ENCODE peak calls at places on chromosomes 13 and 19, in nine cellular contexts. C is mammary epithelial cell, R is IMR-90, Q is HCT116, O is OCI-LY7, W is PC-3, U is fibroblast of lung, I is neuronal stem cell, Z is trophoblast cell. H is an unnamed sample.
A peak's percentile ranks its signal among the peaks of the same experiment; 100 is the strongest.

GRCh38 chr13:33050161-33050560 is 33.9 kb downstream of the KL start:
- DNase-seq in C (no peak), R (no peak), Q (no peak), O (no peak), W (no peak), U (peak; percentile 10), I (no peak), Z (no peak), H (no peak)

GRCh38 chr13:110127986-110128511 is 178.9 kb downstream of the COL4A1 start:
- DNase-seq in C (no peak), R (peak; percentile 49), Q (no peak), O (no peak), W (peak; percentile 47), U (peak; percentile 85), I (no peak), Z (no peak), H (no peak)

GRCh38 chr13:101648766-101649489 is 196.5 kb downstream of the ITGBL1 start:
- DNase-seq in C (no peak), R (no peak), Q (no peak), O (no peak), W (no peak), U (no peak), I (no peak), Z (no peak), H (no peak)

GRCh38 chr13:100565291-100565690 is 23.3 kb downstream of the GGACT start:
- DNase-seq in C (no peak), R (no peak), Q (no peak), O (no peak), W (no peak), U (no peak), I (no peak), Z (peak; percentile 60), H (no peak)

GRCh38 chr13:101556676-101557121 is 104.2 kb downstream of the ITGBL1 start:
- DNase-seq in C (no peak), R (peak; percentile 7), Q (no peak), O (no peak), W (no peak), U (no peak), I (no peak), Z (no peak), H (no peak)

GRCh38 chr19:8324186-8325050 is 3.1 kb downstream of the RPS28 start:
- DNase-seq in C (no peak), R (no peak), Q (no peak), O (peak; percentile 16), W (peak; percentile 32), U (no peak), I (no peak), Z (no peak), H (no peak)

GRCh38 chr13:51557875-51558604 is 26.2 kb upstream of the WDFY2 start:
- DNase-seq in C (peak; percentile 86), R (peak; percentile 88), Q (no peak), O (no peak), W (peak; percentile 72), U (peak; percentile 91), I (no peak), Z (peak; percentile 66), H (peak; percentile 50)

GRCh38 chr19:51726049-51726448 is 2.3 kb upstream of the HAS1 start:
- DNase-seq in C (peak; percentile 100), R (peak; percentile 41), Q (no peak), O (no peak), W (no peak), U (peak; percentile 77), I (no peak), Z (peak; percentile 23), H (peak; percentile 94)

GRCh38 chr13:26208292-26208691 is 13.8 kb downstream of the RNF6 start:
- DNase-seq in C (no peak), R (no peak), Q (no peak), O (no peak), W (no peak), U (no peak), I (no peak), Z (no peak), H (no peak)

GRCh38 chr13:26197298-26197697 is 24.8 kb downstream of the RNF6 start:
- DNase-seq in C (no peak), R (no peak), Q (no peak), O (no peak), W (no peak), U (no peak), I (no peak), Z (no peak), H (no peak)

GRCh38 chr13:26198116-26198515 is 24.0 kb downstream of the RNF6 start:
- DNase-seq in C (no peak), R (no peak), Q (no peak), O (no peak), W (no peak), U (no peak), I (no peak), Z (no peak), H (no peak)

GRCh38 chr13:26200811-26201210 is 21.3 kb downstream of the RNF6 start:
- DNase-seq in C (no peak), R (no peak), Q (no peak), O (no peak), W (no peak), U (no peak), I (no peak), Z (no peak), H (no peak)

GRCh38 chr13:26202365-26202972 is 19.6 kb downstream of the RNF6 start:
- DNase-seq in C (no peak), R (peak; percentile 64), Q (no peak), O (no peak), W (no peak), U (peak; percentile 70), I (no peak), Z (no peak), H (no peak)
- H3K4me2 ChIP-seq in C (no peak overlapping the region), R (no peak overlapping the region), Q (no peak overlapping the region), O (no peak overlapping the region), W (no peak overlapping the region), U (no peak overlapping the region), I (no peak overlapping the region), Z (no peak overlapping the region), H (no peak overlapping the region)

DNA sequence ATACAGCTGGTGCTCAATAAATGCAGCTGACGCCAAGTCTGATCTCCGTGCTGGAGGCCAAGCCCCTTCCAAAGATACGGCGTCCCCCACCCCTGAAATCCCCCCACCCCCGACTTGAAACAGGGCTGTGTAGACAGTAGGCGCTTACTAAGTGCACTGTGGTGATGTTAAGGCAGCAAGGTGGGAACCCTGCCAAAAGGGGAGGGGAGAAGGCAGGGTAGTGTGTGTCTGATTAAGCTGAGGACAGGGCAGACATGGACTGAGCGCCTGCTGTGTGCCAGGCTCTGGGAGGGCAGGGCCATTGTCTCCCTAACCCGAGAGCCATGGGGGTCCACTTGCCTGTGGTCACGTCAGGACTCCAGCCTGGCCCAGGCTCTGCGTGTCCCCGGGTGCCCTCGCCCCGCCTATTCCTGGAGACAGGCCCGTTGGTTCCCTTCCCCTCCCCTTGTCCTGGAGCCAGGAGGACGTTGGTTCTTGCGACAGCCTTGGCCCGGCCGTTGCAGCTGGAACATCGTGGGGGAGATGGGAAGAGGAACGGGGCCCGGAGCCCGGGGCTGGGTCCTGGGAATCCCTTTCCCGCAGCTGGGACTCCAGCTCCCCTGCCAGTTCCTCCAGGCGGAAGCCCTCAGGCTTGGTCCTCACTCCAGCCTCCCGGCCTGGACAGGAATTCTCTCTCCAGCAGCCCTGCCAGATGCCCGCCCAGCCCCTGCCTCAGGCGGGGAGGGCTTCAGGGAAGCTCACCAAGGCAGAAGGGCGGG is 1.7 kb upstream of the ELANE start:
- DNase-seq in C (no peak), R (peak; percentile 81), Q (no peak), O (no peak), W (peak; percentile 57), U (peak; percentile 59), I (no peak), Z (peak; percentile 99), H (no peak)
- H2AFZ ChIP-seq in C (peak overlapping the region; percentile 24), R (peak overlapping the region; percentile 89), Q (no peak overlapping the region), O (no peak overlapping the region), W (peak overlapping the region; percentile 89), U (peak overlapping the region; percentile 55), I (peak overlapping the region; percentile 86), Z (no peak overlapping the region), H (no peak overlapping the region)

DNA sequence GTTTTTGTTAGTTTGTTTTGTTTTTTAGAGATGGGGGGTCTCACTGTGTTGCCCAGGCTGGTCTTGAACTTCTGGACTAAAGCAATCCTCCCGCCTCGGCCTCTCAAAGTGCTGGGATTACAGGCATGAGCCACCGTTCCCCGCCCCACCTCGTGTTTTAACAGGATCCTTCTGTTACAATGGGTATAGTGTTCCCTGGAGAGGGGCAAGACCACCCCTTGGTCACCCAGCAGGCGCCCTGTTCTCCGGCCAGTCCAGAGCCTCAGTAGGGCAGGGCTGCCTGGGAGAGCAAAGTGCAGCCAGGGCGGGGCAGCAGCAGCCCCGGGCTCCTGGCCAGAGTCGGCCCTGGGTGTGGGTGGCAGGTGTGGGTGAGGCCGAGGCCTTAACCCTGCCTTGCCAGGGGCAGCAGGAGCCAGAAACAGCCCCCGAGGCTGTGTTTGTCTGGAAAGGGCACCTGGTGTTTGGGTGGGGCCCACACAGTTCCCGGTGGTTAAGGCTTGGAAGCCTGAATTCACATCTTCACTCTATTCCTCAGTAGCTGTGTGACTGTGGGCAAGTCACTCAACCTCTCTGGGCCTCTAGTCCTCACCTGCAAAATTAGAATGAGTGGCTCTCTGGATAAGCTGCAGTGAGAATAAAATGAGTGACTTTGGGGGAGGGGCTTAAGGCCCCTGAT is 7.2 kb downstream of the VASP start:
- DNase-seq in C (peak; percentile 51), R (no peak), Q (no peak), O (no peak), W (no peak), U (no peak), I (no peak), Z (peak; percentile 70), H (no peak)
- H3K4me2 ChIP-seq in C (peak overlapping the region; percentile 47), R (no peak overlapping the region), Q (peak overlapping the region; percentile 73), O (peak overlapping the region; percentile 70), W (peak overlapping the region; percentile 28), U (no peak overlapping the region), I (no peak overlapping the region), Z (no peak overlapping the region), H (peak overlapping the region; percentile 9)

GRCh38 chr19:46722421-46723022 is 5.6 kb upstream of the PRKD2 start:
- DNase-seq in C (no peak), R (no peak), Q (no peak), O (no peak), W (no peak), U (no peak), I (no peak), Z (no peak), H (no peak)

GRCh38 chr19:46724468-46724867 is 7.6 kb upstream of the PRKD2 start:
- DNase-seq in C (no peak), R (no peak), Q (no peak), O (no peak), W (no peak), U (no peak), I (no peak), Z (no peak), H (no peak)

GRCh38 chr19:46723471-46723870 is 6.6 kb upstream of the PRKD2 start:
- DNase-seq in C (no peak), R (no peak), Q (no peak), O (no peak), W (no peak), U (no peak), I (no peak), Z (no peak), H (no peak)

GRCh38 chr19:46722004-46722380 is 5.1 kb upstream of the PRKD2 start:
- DNase-seq in C (peak; percentile 61), R (no peak), Q (no peak), O (no peak), W (no peak), U (peak; percentile 18), I (no peak), Z (peak; percentile 32), H (no peak)

DNA sequence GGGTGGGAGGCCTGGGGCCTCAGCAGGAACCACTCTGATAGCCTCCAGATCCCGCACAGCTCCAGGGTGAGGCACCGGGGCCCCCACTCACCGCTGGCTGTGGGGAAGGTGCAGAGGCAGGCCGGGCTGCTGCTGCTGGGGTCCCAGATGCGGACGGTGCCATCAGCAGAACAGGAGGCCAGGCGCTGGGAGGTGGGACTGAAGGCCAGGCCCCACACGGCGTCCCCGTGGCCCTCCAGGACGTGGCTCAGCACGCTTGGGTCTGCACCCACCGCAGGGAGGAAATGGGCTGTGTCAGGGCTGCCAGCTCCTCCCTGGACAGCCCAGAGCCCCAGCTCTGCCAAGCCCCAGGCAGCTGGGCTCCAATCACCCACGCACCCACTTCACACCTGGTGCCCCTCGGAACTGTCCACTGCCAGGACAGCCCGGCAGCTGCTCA is 6.1 kb upstream of the PRKD2 start:
- DNase-seq in C (no peak), R (no peak), Q (no peak), O (no peak), W (no peak), U (no peak), I (no peak), Z (no peak), H (no peak)
- H2AFZ ChIP-seq in C (no peak overlapping the region), R (no peak overlapping the region), Q (no peak overlapping the region), O (no peak overlapping the region), W (no peak overlapping the region), U (no peak overlapping the region), I (no peak overlapping the region), Z (no peak overlapping the region), H (no peak overlapping the region)

H was measured in keratinocyte.